ENCODE peak calls at places on chromosomes 12 and 14, in seven cellular contexts. One of them, this sample, is unnamed.

GRCh38 chr12:116492703-116493324 is 66.4 kb upstream of the MAP1LC3B2 start:
- DNase-seq in left ventricle myocardium inferior: no peak
- DNase-seq in thyroid gland: peak; percentile 1
- DNase-seq in tibial artery: no peak
- DNase-seq in H1: no peak
- DNase-seq in epithelial cell of esophagus: peak; percentile 86
- DNase-seq in BE2C: no peak
- DNase-seq in this sample: no peak

GRCh38 chr12:21666722-21667121 is 9.1 kb upstream of the LDHB start:
- DNase-seq in tibial artery: no peak
- DNase-seq in H1: no peak
- DNase-seq in epithelial cell of esophagus: no peak
- DNase-seq in left ventricle myocardium inferior: no peak
- DNase-seq in BE2C: no peak
- DNase-seq in thyroid gland: no peak
- DNase-seq in this sample: no peak

GRCh38 chr14:100906420-100906819 is 2.9 kb upstream of the RTL1 start:
- DNase-seq in BE2C: no peak
- DNase-seq in tibial artery: no peak
- DNase-seq in thyroid gland: no peak
- DNase-seq in H1: peak; percentile 68
- DNase-seq in epithelial cell of esophagus: no peak
- DNase-seq in left ventricle myocardium inferior: no peak
- DNase-seq in this sample: no peak

GRCh38 chr12:5944688-5945070 is 380 bp downstream of the ANO2 start:
- DNase-seq in H1: no peak
- DNase-seq in epithelial cell of esophagus: no peak
- DNase-seq in BE2C: no peak
- DNase-seq in left ventricle myocardium inferior: no peak
- DNase-seq in tibial artery: no peak
- DNase-seq in thyroid gland: no peak
- DNase-seq in this sample: no peak

GRCh38 chr14:88955470-88955869 is 131.0 kb downstream of the TTC8 start:
- DNase-seq in BE2C: no peak
- DNase-seq in H1: no peak
- DNase-seq in thyroid gland: no peak
- DNase-seq in left ventricle myocardium inferior: no peak
- DNase-seq in epithelial cell of esophagus: no peak
- DNase-seq in tibial artery: no peak
- DNase-seq in this sample: no peak

GRCh38 chr12:47755655-47756562 is 2.8 kb downstream of the RAPGEF3 start:
- DNase-seq in left ventricle myocardium inferior: no peak
- DNase-seq in tibial artery: no peak
- DNase-seq in thyroid gland: peak; percentile 75
- DNase-seq in epithelial cell of esophagus: no peak
- DNase-seq in H1: no peak
- DNase-seq in BE2C: no peak
- DNase-seq in this sample: no peak

GRCh38 chr12:6666211-6666610 is 3.3 kb upstream of the ING4 start:
- DNase-seq in tibial artery: no peak
- DNase-seq in epithelial cell of esophagus: no peak
- DNase-seq in BE2C: no peak
- DNase-seq in thyroid gland: no peak
- DNase-seq in H1: no peak
- DNase-seq in left ventricle myocardium inferior: no peak
- DNase-seq in this sample: no peak

GRCh38 chr12:12008931-12009611 is 61.7 kb upstream of the BCL2L14 start:
- DNase-seq in tibial artery: no peak
- DNase-seq in H1: peak; percentile 64
- DNase-seq in left ventricle myocardium inferior: no peak
- DNase-seq in epithelial cell of esophagus: peak; percentile 76
- DNase-seq in thyroid gland: peak; percentile 51
- DNase-seq in BE2C: no peak
- DNase-seq in this sample: no peak

GRCh38 chr14:71636820-71637471 is 295.3 kb upstream of the RGS6 start:
- DNase-seq in thyroid gland: no peak
- DNase-seq in BE2C: no peak
- DNase-seq in tibial artery: no peak
- DNase-seq in epithelial cell of esophagus: no peak
- DNase-seq in H1: no peak
- DNase-seq in left ventricle myocardium inferior: no peak
- DNase-seq in this sample: no peak

GRCh38 chr12:120810021-120810420 is 84.4 kb downstream of the ACADS start:
- DNase-seq in epithelial cell of esophagus: no peak
- DNase-seq in BE2C: no peak
- DNase-seq in tibial artery: no peak
- DNase-seq in H1: no peak
- DNase-seq in thyroid gland: no peak
- DNase-seq in left ventricle myocardium inferior: no peak
- DNase-seq in this sample: no peak

GRCh38 chr12:95848575-95849388 is 10.0 kb upstream of the SNRPF start:
- DNase-seq in thyroid gland: peak; percentile 59
- DNase-seq in left ventricle myocardium inferior: no peak
- DNase-seq in tibial artery: no peak
- DNase-seq in epithelial cell of esophagus: peak; percentile 46
- DNase-seq in H1: no peak
- DNase-seq in BE2C: no peak
- DNase-seq in this sample: no peak

GRCh38 chr12:73083736-73084135 is 811.6 kb downstream of the TRHDE start:
- DNase-seq in epithelial cell of esophagus: no peak
- DNase-seq in BE2C: no peak
- DNase-seq in thyroid gland: no peak
- DNase-seq in H1: no peak
- DNase-seq in tibial artery: no peak
- DNase-seq in left ventricle myocardium inferior: no peak
- DNase-seq in this sample: no peak

GRCh38 chr12:70645494-70646317 is 8.5 kb upstream of the PTPRB start:
- DNase-seq in thyroid gland: peak; percentile 35
- DNase-seq in epithelial cell of esophagus: peak; percentile 86
- DNase-seq in tibial artery: peak; percentile 53
- DNase-seq in left ventricle myocardium inferior: peak; percentile 40
- DNase-seq in H1: no peak
- DNase-seq in BE2C: peak; percentile 16
- DNase-seq in this sample: peak; percentile 83

GRCh38 chr12:73486256-73486655 is 1051.4 kb upstream of the ATXN7L3B start:
- DNase-seq in left ventricle myocardium inferior: no peak
- DNase-seq in BE2C: no peak
- DNase-seq in epithelial cell of esophagus: no peak
- DNase-seq in tibial artery: no peak
- DNase-seq in H1: no peak
- DNase-seq in thyroid gland: no peak
- DNase-seq in this sample: no peak

GRCh38 chr14:95361373-95362179 is 41.9 kb upstream of the CLMN start:
- DNase-seq in left ventricle myocardium inferior: no peak
- DNase-seq in tibial artery: no peak
- DNase-seq in BE2C: no peak
- DNase-seq in epithelial cell of esophagus: peak; percentile 27
- DNase-seq in H1: peak; percentile 86
- DNase-seq in thyroid gland: peak; percentile 61
- DNase-seq in this sample: peak; percentile 59

GRCh38 chr12:69897744-69898143 is 72.7 kb downstream of the MYRFL start:
- DNase-seq in left ventricle myocardium inferior: peak; percentile 58
- DNase-seq in H1: no peak
- DNase-seq in thyroid gland: no peak
- DNase-seq in BE2C: peak; percentile 19
- DNase-seq in tibial artery: no peak
- DNase-seq in epithelial cell of esophagus: peak; percentile 82
- DNase-seq in this sample: no peak

GRCh38 chr14:76125506-76125905 is 26.2 kb upstream of the GPATCH2L start:
- DNase-seq in tibial artery: no peak
- DNase-seq in BE2C: no peak
- DNase-seq in epithelial cell of esophagus: no peak
- DNase-seq in left ventricle myocardium inferior: no peak
- DNase-seq in H1: no peak
- DNase-seq in thyroid gland: no peak
- DNase-seq in this sample: no peak

GRCh38 chr12:95641299-95641947 is 90.1 kb upstream of the USP44 start:
- DNase-seq in epithelial cell of esophagus: no peak
- DNase-seq in left ventricle myocardium inferior: no peak
- DNase-seq in thyroid gland: no peak
- DNase-seq in BE2C: peak; percentile 18
- DNase-seq in tibial artery: no peak
- DNase-seq in H1: no peak
- DNase-seq in this sample: no peak

GRCh38 chr12:49945394-49946080 is 5.0 kb upstream of the AQP2 start:
- DNase-seq in epithelial cell of esophagus: peak; percentile 81
- DNase-seq in tibial artery: peak; percentile 69
- DNase-seq in thyroid gland: peak; percentile 81
- DNase-seq in H1: peak; percentile 97
- DNase-seq in BE2C: peak; percentile 92
- DNase-seq in left ventricle myocardium inferior: peak; percentile 85
- DNase-seq in this sample: peak; percentile 90

GRCh38 chr12:27109339-27110023 is 27.1 kb upstream of the C12orf71 start:
- DNase-seq in thyroid gland: no peak
- DNase-seq in H1: no peak
- DNase-seq in left ventricle myocardium inferior: no peak
- DNase-seq in BE2C: no peak
- DNase-seq in tibial artery: no peak
- DNase-seq in epithelial cell of esophagus: no peak
- DNase-seq in this sample: no peak

GRCh38 chr12:1595026-1595561 is 713 bp upstream of the FBXL14 start:
- DNase-seq in tibial artery: no peak
- DNase-seq in thyroid gland: no peak
- DNase-seq in left ventricle myocardium inferior: no peak
- DNase-seq in epithelial cell of esophagus: no peak
- DNase-seq in H1: no peak
- DNase-seq in BE2C: no peak
- DNase-seq in this sample: no peak

GRCh38 chr12:1594045-1594294 is 411 bp downstream of the FBXL14 start:
- DNase-seq in left ventricle myocardium inferior: peak; percentile 76
- DNase-seq in epithelial cell of esophagus: peak; percentile 58
- DNase-seq in H1: no peak
- DNase-seq in BE2C: peak; percentile 76
- DNase-seq in thyroid gland: peak; percentile 76
- DNase-seq in tibial artery: peak; percentile 59
- DNase-seq in this sample: no peak

GRCh38 chr12:1593232-1594044 is 943 bp downstream of the FBXL14 start:
- DNase-seq in left ventricle myocardium inferior: peak; percentile 48
- DNase-seq in H1: peak; percentile 75
- DNase-seq in thyroid gland: peak; percentile 60
- DNase-seq in BE2C: peak; percentile 52
- DNase-seq in tibial artery: no peak
- DNase-seq in epithelial cell of esophagus: peak; percentile 61
- DNase-seq in this sample: no peak

GRCh38 chr12:1594295-1595025 is at the start of gene FBXL14:
- DNase-seq in epithelial cell of esophagus: peak; percentile 71
- DNase-seq in left ventricle myocardium inferior: peak; percentile 92
- DNase-seq in tibial artery: peak; percentile 87
- DNase-seq in thyroid gland: peak; percentile 93
- DNase-seq in H1: peak; percentile 92
- DNase-seq in BE2C: peak; percentile 96
- DNase-seq in this sample: no peak

DNA sequence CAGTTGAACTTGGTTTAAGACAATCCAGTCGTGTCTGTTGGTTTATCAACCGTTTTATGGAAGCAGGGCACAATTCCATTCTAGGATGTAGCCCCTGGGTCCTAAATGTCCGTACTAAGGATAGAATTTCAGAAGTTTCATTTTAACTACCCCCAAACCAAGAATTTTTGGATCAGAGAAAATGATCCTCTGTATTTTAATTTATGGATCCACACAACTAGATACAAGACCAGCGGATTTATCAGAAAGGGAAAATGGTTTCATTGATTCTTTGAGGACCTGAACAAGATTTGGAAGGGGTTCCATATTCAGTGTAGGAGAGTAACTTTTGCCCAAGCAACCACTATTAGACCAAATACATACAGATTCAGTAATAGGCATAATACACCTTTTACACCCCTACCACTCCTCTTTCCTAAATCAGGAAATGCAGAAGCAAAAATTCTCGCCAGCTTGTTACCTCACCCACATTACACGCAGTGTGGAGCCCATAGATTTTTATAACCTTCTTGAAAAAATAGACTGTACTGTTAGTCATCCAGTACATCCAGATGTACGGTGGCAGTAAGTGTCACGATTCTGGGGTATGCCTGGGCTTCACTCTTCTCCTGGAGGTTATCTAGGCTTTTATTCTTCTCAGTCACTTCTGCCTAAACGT is 1.4 kb upstream of the FBXL14 start:
- DNase-seq in epithelial cell of esophagus: no peak
- DNase-seq in tibial artery: no peak
- DNase-seq in thyroid gland: no peak
- DNase-seq in left ventricle myocardium inferior: no peak
- DNase-seq in BE2C: no peak
- DNase-seq in H1: no peak
- DNase-seq in this sample: no peak
- H3K4me3 ChIP-seq in epithelial cell of esophagus: no peak overlapping the region
- H3K4me3 ChIP-seq in tibial artery: peak overlapping the region; percentile 84
- H3K4me3 ChIP-seq in thyroid gland: no peak overlapping the region
- H3K4me3 ChIP-seq in left ventricle myocardium inferior: peak overlapping the region; percentile 89
- H3K4me3 ChIP-seq in BE2C: no peak overlapping the region
- H3K4me3 ChIP-seq in H1: peak overlapping the region; percentile 60
- H3K4me3 ChIP-seq in this sample: peak overlapping the region; percentile 88

GRCh38 chr14:102297436-102298170 is 7.4 kb downstream of the MOK start:
- DNase-seq in BE2C: no peak
- DNase-seq in thyroid gland: no peak
- DNase-seq in epithelial cell of esophagus: no peak
- DNase-seq in left ventricle myocardium inferior: no peak
- DNase-seq in H1: no peak
- DNase-seq in tibial artery: no peak
- DNase-seq in this sample: no peak

GRCh38 chr14:102293784-102294183 is 11.2 kb downstream of the MOK start:
- DNase-seq in H1: no peak
- DNase-seq in tibial artery: no peak
- DNase-seq in thyroid gland: peak; percentile 44
- DNase-seq in left ventricle myocardium inferior: no peak
- DNase-seq in epithelial cell of esophagus: no peak
- DNase-seq in BE2C: no peak
- DNase-seq in this sample: no peak

GRCh38 chr14:102292446-102292845 is 12.5 kb downstream of the MOK start:
- DNase-seq in left ventricle myocardium inferior: no peak
- DNase-seq in thyroid gland: no peak
- DNase-seq in BE2C: no peak
- DNase-seq in tibial artery: no peak
- DNase-seq in H1: no peak
- DNase-seq in epithelial cell of esophagus: no peak
- DNase-seq in this sample: no peak

GRCh38 chr14:102295301-102295700 is 9.7 kb downstream of the MOK start:
- DNase-seq in tibial artery: no peak
- DNase-seq in epithelial cell of esophagus: no peak
- DNase-seq in H1: no peak
- DNase-seq in thyroid gland: no peak
- DNase-seq in BE2C: no peak
- DNase-seq in left ventricle myocardium inferior: no peak
- DNase-seq in this sample: no peak
- TF ChIP-seq CTCF in tibial artery: no peak
- TF ChIP-seq CTCF in epithelial cell of esophagus: peak; percentile 24
- TF ChIP-seq CTCF in H1: no peak
- TF ChIP-seq CTCF in thyroid gland: peak; percentile 9
- TF ChIP-seq CTCF in BE2C: peak; percentile 52
- TF ChIP-seq CTCF in left ventricle myocardium inferior: peak; percentile 37
- TF ChIP-seq CTCF in this sample: no peak

GRCh38 chr14:35401422-35401729 is 3.2 kb downstream of the NFKBIA start:
- DNase-seq in BE2C: no peak
- DNase-seq in epithelial cell of esophagus: no peak
- DNase-seq in H1: no peak
- DNase-seq in left ventricle myocardium inferior: no peak
- DNase-seq in tibial artery: no peak
- DNase-seq in thyroid gland: no peak
- DNase-seq in this sample: no peak
- H3K4me3 ChIP-seq in BE2C: no peak overlapping the region
- H3K4me3 ChIP-seq in epithelial cell of esophagus: peak overlapping the region; percentile 71
- H3K4me3 ChIP-seq in H1: no peak overlapping the region
- H3K4me3 ChIP-seq in left ventricle myocardium inferior: peak overlapping the region; percentile 89
- H3K4me3 ChIP-seq in tibial artery: peak overlapping the region; percentile 70
- H3K4me3 ChIP-seq in thyroid gland: no peak overlapping the region
- H3K4me3 ChIP-seq in this sample: peak overlapping the region; percentile 75

GRCh38 chr12:30134229-30134628 is 350.5 kb upstream of the TMTC1 start:
- DNase-seq in left ventricle myocardium inferior: no peak
- DNase-seq in H1: no peak
- DNase-seq in BE2C: no peak
- DNase-seq in tibial artery: no peak
- DNase-seq in thyroid gland: no peak
- DNase-seq in epithelial cell of esophagus: peak; percentile 3
- DNase-seq in this sample: no peak
- TF ChIP-seq CTCF in left ventricle myocardium inferior: no peak
- TF ChIP-seq CTCF in H1: peak; percentile 8
- TF ChIP-seq CTCF in BE2C: no peak
- TF ChIP-seq CTCF in tibial artery: no peak
- TF ChIP-seq CTCF in thyroid gland: no peak
- TF ChIP-seq CTCF in epithelial cell of esophagus: no peak
- TF ChIP-seq CTCF in this sample: no peak